ENCODE peak calls at places on chromosomes 2 and 18, in ten cellular contexts. T is naive thymus-derived CD4-positive, alpha-beta T cell; Q is tibial artery; W is K562; N is WERI-Rb-1; E is PC-9; H is CD8-positive, alpha-beta memory T cell; U is adrenal gland; Z is aorta; I is right lobe of liver. B is an unnamed sample.

GRCh38 chr2:65232636-65233035 is 5.0 kb downstream of the ACTR2 start:
- DNase-seq in T (no peak), Q (no peak), W (no peak), N (no peak), E (peak), H (no peak), U (no peak), Z (no peak), I (no peak), B (no peak)

GRCh38 chr2:235300368-235301201 is 193.3 kb upstream of the AGAP1 start:
- DNase-seq in T (no peak), Q (no peak), W (no peak), N (no peak), E (peak), H (no peak), U (no peak), Z (no peak), I (no peak), B (no peak)

GRCh38 chr2:149953627-149954026 is 366.1 kb upstream of the MMADHC start:
- DNase-seq in T (no peak), Q (no peak), W (no peak), N (no peak), E (no peak), H (no peak), U (no peak), Z (no peak), I (no peak), B (no peak)

GRCh38 chr2:213932-214693 is 49.7 kb downstream of the SH3YL1 start:
- DNase-seq in T (no peak), Q (no peak), W (no peak), N (no peak), E (no peak), H (no peak), U (no peak), Z (no peak), I (peak), B (no peak)

GRCh38 chr2:216491757-216492635 is 6.6 kb upstream of the RPL37A start:
- DNase-seq in T (no peak), Q (no peak), W (no peak), N (no peak), E (no peak), H (no peak), U (no peak), Z (no peak), I (no peak), B (no peak)

GRCh38 chr18:14144628-14144895 is 12.3 kb upstream of the ZNF519 start:
- DNase-seq in T (no peak), Q (no peak), W (no peak), N (no peak), E (no peak), H (no peak), U (no peak), Z (no peak), I (no peak), B (no peak)

GRCh38 chr18:31555971-31556747 is 35.5 kb upstream of the TTR start:
- DNase-seq in T (peak), Q (no peak), W (peak), N (peak), E (peak), H (no peak), U (peak), Z (no peak), I (no peak), B (peak)

GRCh38 chr2:28713582-28714292 is 37.9 kb upstream of the PPP1CB start:
- DNase-seq in T (no peak), Q (no peak), W (no peak), N (no peak), E (no peak), H (no peak), U (no peak), Z (no peak), I (no peak), B (no peak)

GRCh38 chr18:79882522-79883241 is 68.8 kb downstream of the SLC66A2 start:
- DNase-seq in T (no peak), Q (no peak), W (no peak), N (peak), E (no peak), H (no peak), U (peak), Z (no peak), I (no peak), B (no peak)

DNA sequence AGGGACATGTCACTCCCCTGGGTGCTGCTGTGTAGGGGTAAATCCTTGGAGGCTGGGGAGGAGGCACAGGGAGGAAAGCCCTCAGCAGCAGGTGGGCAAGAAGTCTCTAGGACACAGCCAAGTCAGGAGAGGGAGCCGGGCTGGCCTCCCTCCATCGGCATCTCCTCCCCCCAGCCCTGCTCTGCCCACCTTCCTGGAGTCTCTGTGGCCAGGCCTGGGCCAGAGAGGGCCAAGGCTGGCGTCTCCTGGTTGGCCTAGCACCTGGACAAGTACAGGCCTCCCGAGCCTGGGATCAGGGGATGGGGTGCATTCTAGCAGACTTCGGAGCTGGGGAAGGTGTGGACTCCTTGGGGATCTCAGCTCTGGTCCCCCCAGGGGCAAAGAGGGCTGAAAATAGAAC is 1.8 kb downstream of the SPEG start:
- DNase-seq in T (no peak), Q (peak), W (no peak), N (no peak), E (no peak), H (no peak), U (no peak), Z (no peak), I (no peak), B (no peak)
- H3K27ac ChIP-seq in T (no peak), Q (peak), W (no peak), N (no peak), E (no peak), H (no peak), U (no peak), Z (no peak), I (no peak), B (no peak)

GRCh38 chr2:10368491-10369231 is 66.0 kb downstream of the HPCAL1 start:
- DNase-seq in T (no peak), Q (no peak), W (no peak), N (no peak), E (no peak), H (no peak), U (peak), Z (no peak), I (peak), B (no peak)
- H3K4me3 ChIP-seq in T (no peak), Q (no peak), W (no peak), N (no peak), E (no peak), H (no peak), U (no peak), Z (no peak), I (no peak), B (no peak)

GRCh38 chr2:196113061-196113974 is 44.7 kb upstream of the DNAH7 start:
- DNase-seq in T (no peak), Q (no peak), W (no peak), N (no peak), E (no peak), H (no peak), U (no peak), Z (no peak), I (no peak), B (no peak)
- H3K27ac ChIP-seq in T (no peak), Q (peak), W (peak), N (no peak), E (no peak), H (no peak), U (no peak), Z (peak), I (no peak), B (no peak)

DNA sequence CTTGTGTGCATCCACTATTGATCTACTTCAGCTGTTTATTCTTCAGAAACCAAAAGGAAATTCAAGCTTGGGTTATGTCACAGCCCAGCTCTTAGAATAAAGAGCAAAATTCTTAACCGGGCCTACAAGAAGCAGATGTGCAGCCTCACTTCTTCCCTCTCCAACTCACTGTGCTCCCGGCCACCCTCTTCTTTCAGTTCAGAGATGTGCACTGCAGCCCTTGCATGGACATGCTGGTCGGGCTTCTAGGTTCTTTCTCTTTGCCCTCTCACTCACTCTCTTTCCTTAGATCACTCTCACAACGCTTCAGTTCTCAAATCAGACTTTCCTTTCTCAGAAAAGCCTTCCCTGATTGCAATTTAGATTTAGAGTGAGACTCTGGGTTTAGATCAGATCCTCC is 104.1 kb downstream of the CHN1 start:
- DNase-seq in T (peak), Q (no peak), W (no peak), N (peak), E (peak), H (no peak), U (no peak), Z (no peak), I (no peak), B (no peak)
- H3K4me3 ChIP-seq in T (no peak), Q (no peak), W (no peak), N (no peak), E (no peak), H (no peak), U (no peak), Z (no peak), I (no peak), B (no peak)

GRCh38 chr2:102488063-102488462 is 15.0 kb downstream of the SLC9A4 start:
- DNase-seq in T (no peak), Q (no peak), W (no peak), N (no peak), E (peak), H (no peak), U (no peak), Z (no peak), I (no peak), B (no peak)
- H3K27ac ChIP-seq in T (no peak), Q (no peak), W (no peak), N (no peak), E (peak), H (no peak), U (no peak), Z (no peak), I (no peak), B (no peak)

GRCh38 chr2:113278073-113278811 is 479 bp downstream of the PAX8 start:
- DNase-seq in T (no peak), Q (no peak), W (no peak), N (no peak), E (no peak), H (no peak), U (no peak), Z (no peak), I (no peak), B (no peak)
- H3K4me3 ChIP-seq in T (no peak), Q (no peak), W (no peak), N (no peak), E (no peak), H (no peak), U (no peak), Z (no peak), I (no peak), B (peak)

DNA sequence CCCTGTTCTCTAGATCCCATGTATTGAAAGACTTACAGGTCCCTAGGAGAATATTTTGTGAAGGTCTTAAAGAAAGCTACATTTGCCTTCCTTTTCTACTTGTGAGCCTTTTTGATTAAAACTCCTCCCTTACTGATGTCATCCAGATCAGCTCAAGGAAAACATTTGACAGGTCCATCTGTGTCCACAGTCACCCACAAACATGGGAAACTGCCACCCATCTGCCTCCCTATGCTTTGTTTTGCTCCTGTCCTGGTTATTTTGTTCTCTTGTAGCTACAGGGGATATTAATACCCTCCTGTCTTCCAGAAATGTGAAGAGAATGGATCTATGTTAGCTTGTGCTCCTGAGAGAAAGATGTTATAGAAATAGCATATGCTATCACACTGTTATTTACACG is 203.6 kb upstream of the GALNT5 start:
- DNase-seq in T (no peak), Q (no peak), W (no peak), N (no peak), E (no peak), H (no peak), U (no peak), Z (no peak), I (no peak), B (no peak)
- H3K27ac ChIP-seq in T (no peak), Q (no peak), W (no peak), N (no peak), E (no peak), H (no peak), U (no peak), Z (no peak), I (no peak), B (no peak)

DNA sequence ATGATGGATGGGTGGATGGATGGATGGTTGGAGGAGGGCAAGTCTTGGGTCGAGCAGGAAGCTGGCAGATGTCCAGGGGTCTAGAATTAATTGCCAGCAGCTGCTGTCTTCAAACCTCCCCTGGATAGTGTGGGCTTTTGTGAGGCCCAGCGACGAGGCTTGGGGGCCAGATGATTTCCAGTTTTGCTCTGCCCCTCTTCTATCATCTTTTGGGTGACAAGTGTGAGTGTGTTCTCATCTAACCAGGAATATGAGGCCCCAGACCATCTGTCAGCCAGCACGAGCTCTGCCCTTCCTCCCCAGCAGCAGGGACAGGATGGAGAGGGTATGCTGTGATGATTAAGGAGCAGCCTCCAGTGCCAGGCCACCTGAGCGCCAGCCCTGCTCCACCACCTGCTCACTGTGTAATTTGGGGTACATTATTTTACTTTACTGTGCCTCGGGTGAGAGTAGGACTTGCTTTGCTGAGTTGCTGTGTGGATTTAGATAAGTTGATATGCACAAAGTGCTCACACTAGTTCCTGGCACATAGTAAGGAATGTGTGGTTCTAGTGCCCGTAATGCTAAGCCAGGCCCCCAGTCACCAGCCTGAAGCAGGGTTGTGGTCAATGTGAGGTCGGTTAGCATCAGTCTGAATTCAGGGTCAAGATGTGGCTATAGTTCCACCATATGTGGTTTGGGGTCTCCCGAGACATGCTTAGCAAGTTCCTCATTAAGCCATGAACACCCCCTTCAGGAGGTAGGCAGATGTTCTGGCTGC is 251.1 kb downstream of the CYP26B1 start:
- DNase-seq in T (no peak), Q (no peak), W (no peak), N (no peak), E (no peak), H (no peak), U (no peak), Z (no peak), I (no peak), B (no peak)
- H3K4me3 ChIP-seq in T (no peak), Q (no peak), W (no peak), N (no peak), E (no peak), H (no peak), U (no peak), Z (no peak), I (no peak), B (no peak)

GRCh38 chr2:9824956-9825720 is 18.1 kb upstream of the TAF1B start:
- DNase-seq in T (no peak), Q (no peak), W (no peak), N (no peak), E (no peak), H (no peak), U (no peak), Z (no peak), I (no peak), B (no peak)
- H3K27ac ChIP-seq in T (no peak), Q (no peak), W (no peak), N (peak), E (no peak), H (no peak), U (no peak), Z (no peak), I (no peak), B (no peak)

DNA sequence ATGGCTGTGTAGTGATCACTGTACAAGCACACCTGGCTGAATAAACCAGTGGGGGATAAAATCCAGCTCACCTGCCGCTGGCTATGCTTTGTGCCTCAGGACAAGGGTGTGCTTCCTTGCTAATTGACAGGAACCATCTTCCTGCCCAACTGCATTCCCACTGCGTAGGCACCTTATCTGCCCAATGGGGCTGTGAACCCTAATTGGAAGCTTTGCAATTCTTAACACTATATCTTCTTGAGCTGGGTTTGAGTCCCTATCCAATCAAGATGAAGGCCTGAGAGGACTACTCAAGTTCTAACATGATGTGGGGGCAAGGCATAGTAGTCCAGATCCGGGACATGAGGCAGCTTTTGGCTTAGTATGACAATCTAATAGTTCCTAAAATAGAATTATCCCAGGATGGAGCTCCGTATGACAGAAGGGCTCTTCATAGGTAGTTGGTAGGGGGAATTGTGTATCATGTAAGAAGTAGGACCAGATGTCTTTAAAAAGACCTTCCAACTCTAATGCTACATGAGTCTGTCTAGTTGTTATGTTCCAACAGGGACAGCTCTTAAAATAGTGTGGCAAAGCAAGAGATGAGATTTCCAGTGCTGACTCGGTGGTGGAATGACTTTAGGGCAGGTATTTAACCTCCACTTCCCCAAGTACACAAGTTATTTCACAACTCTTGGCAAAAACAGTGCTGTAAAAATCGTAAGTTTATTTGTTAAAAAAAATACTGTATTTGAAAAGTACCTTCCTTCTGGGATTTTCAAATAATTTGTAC is 2.3 kb upstream of the TMEM150A start:
- DNase-seq in T (no peak), Q (no peak), W (no peak), N (no peak), E (peak), H (no peak), U (no peak), Z (no peak), I (no peak), B (no peak)
- H3K4me3 ChIP-seq in T (no peak), Q (peak), W (no peak), N (no peak), E (peak), H (no peak), U (no peak), Z (no peak), I (no peak), B (no peak)

B was measured in iPS DF 6.9.